ENCODE peak calls at places on chromosomes 5 and 9, in nine cellular contexts. V is heart left ventricle; D is RPMI7951; Q is Caki2; T is Calu3; P is CD8-positive, alpha-beta T cell; H is activated CD8-positive, alpha-beta T cell treated with anti-CD3 and anti-CD28 coated beads for 36 hours; J is WTC11; U is stimulated activated CD4-positive, alpha-beta T cell treated with anti-CD3 and anti-CD28 coated beads, Interleukin-12 subunit alpha, Interleukin-12 subunit beta, amount 100 ng/mL, for 4 hours. K is an unnamed sample.
A peak's percentile ranks its signal among the peaks of the same experiment; 100 is the strongest.

GRCh38 chr9:36956908-36957307 is 77.2 kb downstream of the PAX5 start:
- DNase-seq in V (no peak), D (no peak), Q (no peak), T (no peak), P (no peak), H (no peak), J (no peak), U (no peak), K (no peak)

GRCh38 chr5:67211926-67212325 is 15.3 kb upstream of the CD180 start:
- DNase-seq in V (no peak), D (peak; percentile 82), Q (no peak), T (peak; percentile 68), P (no peak), H (no peak), J (no peak), U (no peak), K (peak; percentile 7)

GRCh38 chr5:40909723-40910122 is 426 bp downstream of the C7 start:
- DNase-seq in V (no peak), D (no peak), Q (no peak), T (no peak), P (no peak), H (no peak), J (no peak), U (no peak), K (no peak)

GRCh38 chr5:92775711-92776615 is 805.1 kb downstream of the NR2F1-AS1 start:
- DNase-seq in V (no peak), D (no peak), Q (no peak), T (no peak), P (no peak), H (no peak), J (no peak), U (no peak), K (no peak)

GRCh38 chr5:167916261-167916660 is 375.2 kb upstream of the WWC1 start:
- DNase-seq in V (no peak), D (peak; percentile 59), Q (no peak), T (no peak), P (no peak), H (no peak), J (no peak), U (no peak), K (peak; percentile 88)

GRCh38 chr5:15248731-15249130 is 251.2 kb upstream of the FBXL7 start:
- DNase-seq in V (no peak), D (no peak), Q (no peak), T (no peak), P (no peak), H (no peak), J (no peak), U (no peak), K (no peak)

GRCh38 chr9:130934246-130934645 is 4.8 kb downstream of the FIBCD1 start:
- DNase-seq in V (no peak), D (no peak), Q (no peak), T (no peak), P (no peak), H (no peak), J (no peak), U (no peak), K (no peak)

GRCh38 chr5:128414469-128414868 is 123.6 kb downstream of the FBN2 start:
- DNase-seq in V (no peak), D (no peak), Q (no peak), T (no peak), P (no peak), H (no peak), J (no peak), U (no peak), K (no peak)

GRCh38 chr5:15105799-15106393 is 234.3 kb upstream of the ANKH start:
- DNase-seq in V (no peak), D (peak; percentile 43), Q (peak; percentile 44), T (peak; percentile 50), P (no peak), H (peak; percentile 45), J (peak; percentile 62), U (no peak), K (peak; percentile 60)

GRCh38 chr5:173582198-173583092 is 34.0 kb downstream of the BOD1 start:
- DNase-seq in V (no peak), D (peak; percentile 75), Q (no peak), T (no peak), P (no peak), H (no peak), J (no peak), U (no peak), K (no peak)

GRCh38 chr5:176892663-176893062 is 6.5 kb downstream of the HK3 start:
- DNase-seq in V (no peak), D (no peak), Q (no peak), T (no peak), P (no peak), H (no peak), J (no peak), U (no peak), K (no peak)

GRCh38 chr5:175609504-175609903 is 48.4 kb upstream of the HRH2 start:
- DNase-seq in V (no peak), D (no peak), Q (no peak), T (no peak), P (no peak), H (peak; percentile 44), J (no peak), U (peak; percentile 10), K (no peak)

GRCh38 chr9:92616199-92617129 is 53.5 kb downstream of the IPPK start:
- DNase-seq in V (no peak), D (no peak), Q (no peak), T (no peak), P (no peak), H (no peak), J (no peak), U (no peak), K (no peak)